ENCODE peak calls at places on chromosomes 6 and 20, in six cellular contexts. C is fibroblast of pulmonary artery, D is HCT116, S is BJ, P is mammary epithelial cell, B is cardiac fibroblast. F is an unnamed sample.

GRCh38 chr20:20426472-20426907 is 58.6 kb downstream of the INSM1 start:
- DNase-seq in C (no peak), D (no peak), S (no peak), P (no peak), B (no peak), F (no peak)

GRCh38 chr20:46206025-46206424 is 87.9 kb downstream of the CD40 start:
- DNase-seq in C (peak), D (no peak), S (no peak), P (peak), B (peak), F (no peak)

GRCh38 chr6:108594640-108595039 is 33.9 kb downstream of the FOXO3 start:
- DNase-seq in C (no peak), D (no peak), S (no peak), P (no peak), B (no peak), F (no peak)

GRCh38 chr20:25005220-25005619 is 12.7 kb upstream of the APMAP start:
- DNase-seq in C (peak), D (no peak), S (no peak), P (no peak), B (no peak), F (no peak)

GRCh38 chr6:106084106-106084963 is 1.8 kb upstream of the PRDM1 start:
- DNase-seq in C (peak), D (peak), S (no peak), P (peak), B (peak), F (peak)

GRCh38 chr6:152244998-152245630 is 392.0 kb downstream of the SYNE1 start:
- DNase-seq in C (no peak), D (no peak), S (no peak), P (no peak), B (no peak), F (no peak)

GRCh38 chr20:51366155-51366886 is 176.2 kb downstream of the NFATC2 start:
- DNase-seq in C (peak), D (peak), S (peak), P (peak), B (peak), F (peak)

GRCh38 chr6:64294034-64294433 is 658.4 kb downstream of the PHF3 start:
- DNase-seq in C (peak), D (no peak), S (no peak), P (no peak), B (peak), F (no peak)

GRCh38 chr6:5423251-5423650 is 161.9 kb downstream of the FARS2 start:
- DNase-seq in C (no peak), D (no peak), S (no peak), P (no peak), B (no peak), F (no peak)

GRCh38 chr20:58205850-58206249 is 22.6 kb downstream of the ANKRD60 start:
- DNase-seq in C (no peak), D (no peak), S (no peak), P (no peak), B (no peak), F (no peak)
- TF ChIP-seq CTCF in C (no peak), D (no peak), S (no peak), P (no peak), B (no peak), F (no peak)

DNA sequence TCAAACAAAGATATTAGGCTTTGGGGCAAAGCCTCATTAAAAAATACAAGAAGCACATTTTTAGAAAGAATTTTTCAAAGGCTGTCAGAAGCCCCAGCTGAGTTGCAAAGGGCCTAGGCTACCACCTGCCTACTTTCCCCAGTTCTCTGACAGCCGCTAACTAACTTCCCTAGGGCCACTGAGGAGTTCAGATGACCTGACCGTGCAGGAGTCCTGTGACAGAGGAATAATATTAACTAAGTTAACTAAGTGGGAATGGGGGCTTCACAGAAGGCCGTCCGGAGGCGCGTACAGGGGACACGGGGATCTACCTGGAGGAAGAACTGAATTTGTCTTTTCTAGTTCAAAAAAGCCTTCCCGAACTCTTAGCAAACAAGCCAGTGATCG is 884 bp downstream of the MCHR2 start:
- DNase-seq in C (no peak), D (no peak), S (no peak), P (no peak), B (no peak), F (no peak)
- H3K4me3 ChIP-seq in C (no peak), D (no peak), S (peak), P (peak), B (no peak), F (peak)

DNA sequence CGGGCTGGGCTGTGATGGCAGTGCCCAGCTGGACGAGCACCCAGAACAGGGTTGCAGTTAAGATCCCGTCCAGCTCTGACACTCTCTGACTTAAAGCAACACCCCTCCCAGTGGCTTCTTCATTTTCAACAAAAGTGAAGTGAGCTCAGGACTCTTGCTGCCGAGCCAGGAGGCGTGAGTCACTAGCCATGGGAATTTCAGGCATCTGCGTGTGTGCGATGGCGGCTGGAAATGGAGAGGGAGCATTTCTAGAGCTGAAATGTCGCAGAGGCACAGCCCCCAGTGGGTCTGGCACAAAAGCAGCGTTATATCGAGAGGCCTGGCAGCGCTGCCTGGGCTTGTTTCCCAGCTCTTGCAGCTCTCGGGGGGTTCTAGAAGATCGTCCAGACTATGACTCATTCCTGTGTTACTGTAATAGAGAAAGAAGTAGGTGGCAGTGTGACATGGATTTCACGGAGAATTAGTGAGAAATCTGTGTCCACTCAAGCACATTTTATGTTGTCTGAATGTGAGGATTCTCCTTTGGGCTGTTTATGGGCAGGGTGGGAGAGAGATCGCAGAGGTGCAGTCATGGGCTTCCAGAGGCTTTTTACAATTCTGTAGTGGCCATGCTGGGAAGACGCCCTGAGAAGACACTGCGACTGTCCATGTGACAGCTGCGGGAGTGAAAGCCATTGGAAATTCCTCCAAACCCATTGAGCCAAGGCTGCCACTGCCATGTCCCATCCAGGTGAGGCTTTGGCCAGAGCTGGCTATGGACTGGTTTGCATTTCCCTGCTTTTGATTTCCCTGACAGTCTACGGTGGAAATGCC is 216.7 kb upstream of the ECI2 start:
- DNase-seq in C (peak), D (peak), S (peak), P (peak), B (peak), F (peak)
- TF ChIP-seq CTCF in C (no peak), D (no peak), S (peak), P (no peak), B (no peak), F (no peak)

GRCh38 chr6:138103876-138104275 is 3.3 kb downstream of the PERP start:
- DNase-seq in C (no peak), D (no peak), S (no peak), P (peak), B (no peak), F (no peak)

GRCh38 chr6:138104618-138105213 is 2.5 kb downstream of the PERP start:
- DNase-seq in C (no peak), D (no peak), S (no peak), P (peak), B (no peak), F (no peak)

GRCh38 chr6:138098306-138098705 is 8.9 kb downstream of the PERP start:
- DNase-seq in C (no peak), D (no peak), S (no peak), P (no peak), B (no peak), F (no peak)

GRCh38 chr6:138101946-138102731 is 5.1 kb downstream of the PERP start:
- DNase-seq in C (no peak), D (no peak), S (no peak), P (no peak), B (no peak), F (no peak)

DNA sequence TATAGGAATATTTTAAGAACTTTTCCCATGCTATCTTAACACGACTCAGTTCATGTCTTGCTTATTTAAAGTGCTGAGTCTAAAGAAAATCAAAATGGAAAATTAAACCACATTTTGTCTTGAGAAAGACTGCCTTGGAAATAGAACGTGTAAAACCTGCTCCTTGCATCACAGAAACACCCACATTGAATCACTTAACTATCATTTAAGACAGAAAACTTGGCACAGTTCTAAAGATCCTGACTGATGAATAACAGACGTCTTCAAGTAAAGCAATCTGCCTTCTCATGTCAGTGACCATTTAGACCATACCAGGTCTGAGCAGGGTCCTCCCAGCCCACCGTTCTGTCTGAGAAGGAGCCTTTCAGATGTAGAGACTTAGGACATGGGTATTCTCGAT is 7.4 kb downstream of the PERP start:
- DNase-seq in C (peak), D (no peak), S (peak), P (peak), B (peak), F (peak)
- H3K4me3 ChIP-seq in C (no peak), D (no peak), S (no peak), P (no peak), B (no peak), F (no peak)

DNA sequence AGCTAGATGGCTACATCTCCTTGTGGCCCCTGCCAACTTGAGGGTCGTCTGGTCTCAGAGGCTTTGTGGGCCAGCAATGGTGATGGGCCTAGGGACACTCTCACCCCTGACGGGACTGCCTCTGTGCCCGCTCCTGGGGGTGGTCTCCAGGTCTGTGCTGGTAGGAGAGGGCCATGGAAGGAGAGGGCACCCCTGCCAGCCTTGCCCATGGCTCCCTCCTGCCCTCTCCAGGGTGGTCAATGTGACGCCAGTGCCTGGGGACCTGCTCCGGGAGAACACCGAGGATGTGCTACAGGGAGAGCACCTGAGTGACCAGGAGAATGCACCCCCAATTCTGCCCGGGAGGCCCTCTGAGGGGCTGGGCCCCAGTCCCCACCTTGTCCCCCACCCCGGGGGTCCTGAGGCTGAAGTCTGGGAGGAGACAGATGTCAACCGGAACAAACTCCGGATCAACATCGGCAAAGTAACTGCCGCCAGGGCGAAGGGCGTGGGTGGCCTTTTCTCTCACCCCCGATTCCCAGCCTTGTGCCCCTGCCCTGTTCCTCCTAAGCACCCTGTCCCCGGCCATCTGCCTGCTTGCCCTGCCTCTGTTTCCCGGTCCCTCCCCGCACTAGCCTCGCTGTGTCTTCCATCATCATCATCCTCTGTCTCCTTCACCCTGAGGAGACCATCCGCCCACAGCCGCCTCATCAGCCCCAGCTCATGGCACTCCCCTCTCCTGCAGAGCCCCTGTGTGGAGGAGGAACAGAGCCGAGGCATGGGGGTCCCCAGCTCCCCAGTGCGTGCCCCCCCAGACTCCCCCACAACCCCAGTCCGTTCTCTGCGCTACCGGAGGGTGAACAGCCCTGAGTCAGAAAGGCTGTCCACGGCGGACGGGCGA is 15.8 kb downstream of the TTBK1 start:
- DNase-seq in C (no peak), D (no peak), S (no peak), P (no peak), B (no peak), F (no peak)
- TF ChIP-seq CTCF in C (no peak), D (no peak), S (no peak), P (no peak), B (no peak), F (no peak)

F was measured in AG09309.